ENCODE peak calls at places on chromosomes 16 and 17, in four cellular contexts. M is M059J, P is NCI-H774, X is GM19239. E is an unnamed sample.
A peak's percentile ranks its signal among the peaks of the same experiment; 100 is the strongest.

GRCh38 chr17:7858487-7858832 is 657 bp downstream of the CYB5D1 start:
- DNase-seq in P (no peak), X (no peak), M (peak; percentile 54), E (no peak)

GRCh38 chr17:33080091-33080490 is 88.4 kb downstream of the SPACA3 start:
- DNase-seq in X (no peak), P (no peak), M (no peak), E (no peak)

GRCh38 chr17:74859439-74860228 is at the start of gene GRIN2C:
- DNase-seq in X (peak; percentile 53), M (no peak), P (peak; percentile 16), E (peak; percentile 79)

GRCh38 chr17:78798695-78799559 is 16.9 kb upstream of the CYTH1 start:
- DNase-seq in P (no peak), X (no peak), M (peak; percentile 21), E (peak; percentile 66)

GRCh38 chr16:79510879-79511278 is 89.7 kb downstream of the MAF start:
- DNase-seq in X (no peak), P (no peak), M (no peak), E (no peak)

GRCh38 chr17:50059256-50059655 is 3.3 kb downstream of the ITGA3 start:
- DNase-seq in X (no peak), P (peak; percentile 38), M (peak; percentile 50), E (no peak)

GRCh38 chr16:24255446-24256352 is at the start of gene CACNG3:
- DNase-seq in P (no peak), X (peak; percentile 36), M (peak; percentile 16), E (peak; percentile 65)

GRCh38 chr17:3385869-3386816 is at the start of gene OR3A2:
- DNase-seq in X (no peak), M (no peak), P (no peak), E (no peak)

GRCh38 chr17:5381542-5381941 is 37.9 kb downstream of the NUP88 start:
- DNase-seq in X (no peak), P (no peak), M (peak; percentile 24), E (no peak)

GRCh38 chr17:36049643-36050042 is 14.4 kb upstream of the CCL18 start:
- DNase-seq in M (no peak), P (no peak), X (no peak), E (no peak)

GRCh38 chr17:15981208-15981607 is 18.3 kb downstream of the ZSWIM7 start:
- DNase-seq in P (no peak), X (peak; percentile 36), M (no peak), E (peak; percentile 60)

GRCh38 chr16:63787014-63787413 is 1334.8 kb downstream of the CDH11 start:
- DNase-seq in P (no peak), X (no peak), M (peak; percentile 1), E (no peak)

GRCh38 chr16:89383095-89384003 is 107.0 kb downstream of the ANKRD11 start:
- DNase-seq in M (peak; percentile 64), X (no peak), P (no peak), E (peak; percentile 70)